ENCODE peak calls at places on chromosomes 3 and 15, in eight cellular contexts. X is ovary, D is left ventricle myocardium inferior, Q is adrenal gland, Z is AG10803, V is IMR-90, T is kidney, S is mesenchymal stem cell. O is an unnamed sample.

GRCh38 chr3:86954226-86954625 is 36.7 kb downstream of the VGLL3 start:
- DNase-seq in S (no peak), V (peak; percentile 36), Z (no peak), Q (no peak), X (no peak), D (no peak), T (no peak), O (no peak)

GRCh38 chr15:33201376-33202189 is 7.1 kb upstream of the FMN1 start:
- DNase-seq in Q (peak; percentile 74), X (no peak), T (peak; percentile 72), V (peak; percentile 20), D (no peak), Z (peak; percentile 12), S (peak; percentile 46), O (peak; percentile 47)

GRCh38 chr3:183502782-183503181 is 52.7 kb downstream of the KLHL6 start:
- DNase-seq in T (no peak), Q (no peak), S (no peak), V (no peak), Z (peak; percentile 29), X (no peak), D (no peak), O (no peak)

GRCh38 chr3:46127503-46127902 is 80.6 kb downstream of the CCR1 start:
- DNase-seq in V (peak; percentile 87), Q (no peak), X (no peak), T (no peak), D (no peak), Z (peak; percentile 93), S (peak; percentile 90), O (peak; percentile 93)

GRCh38 chr3:127616836-127617605 is 12.0 kb upstream of the PODXL2 start:
- DNase-seq in Q (no peak), Z (no peak), V (no peak), T (peak; percentile 47), D (no peak), X (peak; percentile 33), S (no peak), O (no peak)

GRCh38 chr3:25508901-25509300 is 80.8 kb downstream of the RARB start:
- DNase-seq in S (peak; percentile 29), V (no peak), Z (peak; percentile 75), X (no peak), D (no peak), T (no peak), Q (no peak), O (peak; percentile 44)

GRCh38 chr15:40618906-40619305 is 24.9 kb downstream of the KNL1 start:
- DNase-seq in T (no peak), Q (no peak), D (no peak), Z (no peak), X (no peak), V (peak; percentile 8), S (no peak), O (no peak)

GRCh38 chr3:73868688-73869315 is 244.1 kb upstream of the PDZRN3 start:
- DNase-seq in T (no peak), V (peak; percentile 38), Z (peak; percentile 40), X (no peak), Q (peak; percentile 23), S (peak; percentile 47), D (no peak), O (peak; percentile 22)

GRCh38 chr15:48250640-48251076 is 44.6 kb downstream of the SLC12A1 start:
- DNase-seq in X (peak; percentile 44), D (no peak), T (no peak), S (peak; percentile 86), V (peak; percentile 79), Z (peak; percentile 85), Q (peak; percentile 52), O (peak; percentile 79)

GRCh38 chr15:89371145-89372044 is 36.8 kb upstream of the POLG start:
- DNase-seq in D (no peak), Z (no peak), V (no peak), Q (no peak), X (no peak), S (no peak), T (peak; percentile 56), O (no peak)

GRCh38 chr15:51982013-51982769 is 10.6 kb upstream of the LEO1 start:
- DNase-seq in S (peak; percentile 92), Q (peak; percentile 45), Z (peak; percentile 83), X (no peak), V (peak; percentile 82), T (no peak), D (no peak), O (peak; percentile 53)

GRCh38 chr3:33071946-33072345 is 25.0 kb downstream of the GLB1 start:
- DNase-seq in Z (no peak), S (no peak), D (no peak), T (no peak), Q (no peak), V (no peak), X (no peak), O (no peak)

GRCh38 chr15:57326196-57326595 is 50.1 kb upstream of the CGNL1 start:
- DNase-seq in S (no peak), Z (no peak), T (no peak), X (no peak), Q (no peak), D (no peak), V (no peak), O (no peak)

GRCh38 chr3:128217702-128218475 is 64.6 kb downstream of the EEFSEC start:
- DNase-seq in Q (no peak), T (no peak), Z (peak; percentile 48), S (peak; percentile 89), X (no peak), D (no peak), V (peak; percentile 79), O (no peak)

GRCh38 chr3:11230125-11230524 is 42.1 kb upstream of the ATG7 start:
- DNase-seq in V (no peak), T (no peak), S (no peak), Q (no peak), Z (peak; percentile 44), X (no peak), D (no peak), O (no peak)

GRCh38 chr3:151431940-151432339 is 28.9 kb downstream of the IGSF10 start:
- DNase-seq in Q (no peak), Z (no peak), X (no peak), S (peak; percentile 77), V (peak; percentile 89), D (no peak), T (no peak), O (peak; percentile 91)

GRCh38 chr3:188656196-188656982 is 502.4 kb downstream of the LPP start:
- DNase-seq in Z (peak; percentile 40), T (no peak), X (no peak), D (no peak), Q (peak; percentile 39), S (peak; percentile 74), V (peak; percentile 61), O (peak; percentile 25)

GRCh38 chr3:142542054-142542453 is 36.5 kb downstream of the ATR start:
- DNase-seq in Z (no peak), V (no peak), T (no peak), Q (no peak), X (no peak), D (no peak), S (no peak), O (no peak)

GRCh38 chr3:39180183-39180545 is 12.2 kb downstream of the XIRP1 start:
- DNase-seq in V (no peak), T (no peak), Q (no peak), X (no peak), S (no peak), Z (no peak), D (no peak), O (no peak)
- H3K4me3 ChIP-seq in V (peak overlapping the region; percentile 32), T (peak overlapping the region; percentile 31), Q (no peak overlapping the region), X (peak overlapping the region; percentile 32), S (peak overlapping the region; percentile 74), Z (peak overlapping the region; percentile 55), D (peak overlapping the region; percentile 61), O (peak overlapping the region; percentile 36)

DNA sequence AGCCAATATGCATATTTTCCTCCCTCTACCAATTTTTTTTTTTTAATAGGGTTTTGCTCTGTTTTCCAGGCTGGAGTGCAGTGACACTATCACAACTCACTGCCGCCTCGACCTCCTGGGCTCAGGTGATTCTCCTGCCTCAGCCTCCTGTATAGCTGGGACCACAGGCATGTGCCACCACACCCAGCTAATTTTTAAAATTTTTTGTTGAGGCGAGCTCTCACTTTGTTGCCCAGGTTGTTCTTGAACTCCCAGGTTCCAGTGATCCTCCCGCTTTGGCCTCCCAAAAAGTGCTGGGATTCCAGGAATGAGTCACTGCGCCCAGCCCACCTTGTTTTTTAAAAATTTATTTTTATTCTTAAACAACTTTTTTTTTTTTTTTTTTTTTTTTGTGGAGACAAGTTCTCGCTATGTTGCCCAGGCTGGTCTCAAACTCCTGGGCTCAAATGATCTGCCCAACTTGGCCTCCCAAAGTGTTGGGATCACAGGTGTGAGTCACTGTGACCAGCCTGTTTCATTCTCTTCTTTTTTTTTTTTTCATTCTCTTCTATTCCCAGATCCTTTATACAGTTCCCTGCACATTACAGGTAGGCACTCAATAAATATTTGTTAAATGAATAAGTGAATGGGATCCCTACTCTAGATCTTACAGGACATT is 40.5 kb upstream of the PIK3CB start:
- DNase-seq in D (no peak), V (no peak), S (no peak), T (no peak), Q (no peak), Z (no peak), X (no peak), O (no peak)
- H3K4me3 ChIP-seq in D (no peak overlapping the region), V (no peak overlapping the region), S (no peak overlapping the region), T (no peak overlapping the region), Q (no peak overlapping the region), Z (no peak overlapping the region), X (no peak overlapping the region), O (no peak overlapping the region)

GRCh38 chr15:82950295-82950694 is 2.2 kb downstream of the HOMER2 start:
- DNase-seq in V (no peak), Z (no peak), X (no peak), T (no peak), S (no peak), Q (no peak), D (no peak), O (no peak)
- H3K4me3 ChIP-seq in V (no peak overlapping the region), Z (no peak overlapping the region), X (no peak overlapping the region), T (no peak overlapping the region), S (no peak overlapping the region), Q (no peak overlapping the region), D (no peak overlapping the region), O (no peak overlapping the region)

GRCh38 chr15:39585871-39586301 is 5.0 kb downstream of the THBS1 start:
- DNase-seq in V (no peak), D (no peak), Q (no peak), S (peak; percentile 19), X (no peak), Z (peak; percentile 82), T (no peak), O (no peak)

GRCh38 chr15:39584662-39585393 is 3.9 kb downstream of the THBS1 start:
- DNase-seq in Q (no peak), T (no peak), S (peak; percentile 5), Z (peak; percentile 78), V (peak; percentile 28), X (no peak), D (no peak), O (no peak)

GRCh38 chr15:39584266-39584659 is 3.4 kb downstream of the THBS1 start:
- DNase-seq in D (no peak), V (no peak), X (no peak), Q (no peak), S (no peak), Z (no peak), T (no peak), O (no peak)

GRCh38 chr15:39586387-39587171 is 5.7 kb downstream of the THBS1 start:
- DNase-seq in Z (peak; percentile 92), D (no peak), T (no peak), V (peak; percentile 83), X (no peak), S (peak; percentile 60), Q (no peak), O (peak; percentile 78)

GRCh38 chr15:39585394-39585841 is 4.5 kb downstream of the THBS1 start:
- DNase-seq in X (no peak), Q (no peak), D (no peak), Z (peak; percentile 88), S (peak; percentile 27), V (peak; percentile 46), T (no peak), O (no peak)
- H3K4me3 ChIP-seq in X (peak overlapping the region; percentile 18), Q (no peak overlapping the region), D (no peak overlapping the region), Z (peak overlapping the region; percentile 87), S (peak overlapping the region; percentile 88), V (peak overlapping the region; percentile 24), T (peak overlapping the region; percentile 9), O (no peak overlapping the region)